ENCODE peak calls at places on chromosome 9, in nine cellular contexts. V is stomach; O is CD4-positive, alpha-beta T cell; U is right atrium auricular region; Q is uterus; Y is hepatocyte; A is breast epithelium; F is left ventricle myocardium inferior; Z is OCI-LY7. C is an unnamed sample.

GRCh38 chr9:137301086-137301947 is 754 bp downstream of the NRARP start:
- DNase-seq in F (peak; percentile 34), Y (peak; percentile 83), Z (no peak), Q (no peak), V (peak; percentile 68), O (no peak), U (no peak), A (no peak), C (no peak)

GRCh38 chr9:137058651-137059234 is 4.9 kb upstream of the ENTPD2 start:
- DNase-seq in U (no peak), Z (no peak), O (no peak), A (no peak), F (no peak), Y (no peak), Q (no peak), V (no peak), C (no peak)

GRCh38 chr9:120405860-120406259 is 174.1 kb downstream of the CDK5RAP2 start:
- DNase-seq in F (no peak), U (no peak), A (no peak), O (no peak), Z (no peak), V (no peak), Q (no peak), Y (no peak), C (no peak)

GRCh38 chr9:37707748-37708147 is 45.9 kb upstream of the TRMT10B start:
- DNase-seq in V (no peak), Y (no peak), F (no peak), Z (no peak), U (no peak), Q (no peak), O (no peak), A (no peak), C (no peak)

GRCh38 chr9:108727580-108728056 is 128.2 kb downstream of the ACTL7B start:
- DNase-seq in Q (no peak), F (peak; percentile 57), A (no peak), Y (no peak), O (no peak), V (no peak), Z (no peak), U (peak; percentile 56), C (no peak)

GRCh38 chr9:110025551-110026170 is 182.3 kb downstream of the C9orf152 start:
- DNase-seq in U (no peak), Q (no peak), V (no peak), Y (no peak), F (no peak), A (no peak), O (no peak), Z (no peak), C (no peak)

GRCh38 chr9:38380230-38380871 is 12.2 kb upstream of the ALDH1B1 start:
- DNase-seq in A (no peak), Z (no peak), U (no peak), Y (no peak), F (no peak), Q (no peak), V (no peak), O (no peak), C (no peak)

GRCh38 chr9:110148384-110148783 is 59.6 kb downstream of the C9orf152 start:
- DNase-seq in O (peak; percentile 45), V (no peak), Z (peak; percentile 89), Y (no peak), Q (no peak), U (no peak), F (no peak), A (no peak), C (no peak)

GRCh38 chr9:6106576-6107339 is 91.3 kb upstream of the RANBP6 start:
- DNase-seq in Y (peak; percentile 38), O (no peak), Z (peak; percentile 5), F (no peak), Q (no peak), A (no peak), U (no peak), V (no peak), C (no peak)

GRCh38 chr9:81522721-81523551 is 166.4 kb downstream of the TLE1 start:
- DNase-seq in A (no peak), U (no peak), Y (peak; percentile 60), Z (peak; percentile 39), F (no peak), V (no peak), Q (no peak), O (no peak), C (peak; percentile 11)

GRCh38 chr9:87497604-87498045 is at the start of gene DAPK1:
- DNase-seq in A (no peak), F (peak; percentile 58), Z (no peak), O (no peak), Q (peak; percentile 52), V (peak; percentile 79), Y (peak; percentile 89), U (no peak), C (no peak)

GRCh38 chr9:36174731-36175130 is 5.5 kb downstream of the CCIN start:
- DNase-seq in U (no peak), O (no peak), Q (no peak), Y (no peak), F (no peak), V (no peak), A (no peak), Z (no peak), C (no peak)

GRCh38 chr9:119802621-119803020 is 433.4 kb upstream of the BRINP1 start:
- DNase-seq in U (peak; percentile 62), O (no peak), V (no peak), A (no peak), Y (peak; percentile 26), Q (peak; percentile 17), F (peak; percentile 51), Z (no peak), C (no peak)

DNA sequence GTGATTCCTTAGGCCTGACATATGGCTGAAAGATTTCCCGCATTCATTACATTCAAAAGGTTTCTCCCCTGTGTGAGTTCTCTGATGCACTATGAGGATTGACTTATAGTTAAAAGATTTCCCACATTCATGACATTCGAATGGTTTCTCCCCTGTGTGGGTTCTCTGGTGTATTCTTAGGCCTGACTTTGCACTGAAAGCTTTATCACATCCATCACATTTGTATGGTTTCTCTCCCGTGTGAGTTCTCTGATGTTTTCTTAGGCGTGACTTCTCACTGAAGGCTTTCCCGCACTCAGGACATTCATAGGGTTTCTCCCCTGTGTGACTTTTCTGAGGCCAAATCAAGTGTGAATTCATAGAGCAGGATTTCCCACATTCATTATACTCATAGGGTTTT is 35.8 kb downstream of the ZNF782 start:
- DNase-seq in O (no peak), V (no peak), F (no peak), U (no peak), Y (no peak), Z (peak; percentile 1), A (no peak), Q (no peak), C (no peak)
- H3K9me3 ChIP-seq in O (peaks cover 98% of the 10 kb centered on the region), V (peaks cover 100% of the 10 kb centered on the region), F (peaks cover 100% of the 10 kb centered on the region), U (peaks cover 53% of the 10 kb centered on the region), Y (peaks cover 80% of the 10 kb centered on the region), Z (peaks cover 58% of the 10 kb centered on the region), A (peaks cover 78% of the 10 kb centered on the region), Q (peaks cover 3% of the 10 kb centered on the region), C (peaks cover 33% of the 10 kb centered on the region)

GRCh38 chr9:4220361-4220760 is 79.5 kb downstream of the GLIS3 start:
- DNase-seq in A (no peak), V (no peak), O (no peak), U (no peak), Q (no peak), Z (no peak), F (no peak), Y (no peak), C (no peak)
- TF ChIP-seq CTCF in A (no peak), V (no peak), O (no peak), U (no peak), Q (no peak), Z (no peak), F (no peak), Y (no peak), C (no peak)

DNA sequence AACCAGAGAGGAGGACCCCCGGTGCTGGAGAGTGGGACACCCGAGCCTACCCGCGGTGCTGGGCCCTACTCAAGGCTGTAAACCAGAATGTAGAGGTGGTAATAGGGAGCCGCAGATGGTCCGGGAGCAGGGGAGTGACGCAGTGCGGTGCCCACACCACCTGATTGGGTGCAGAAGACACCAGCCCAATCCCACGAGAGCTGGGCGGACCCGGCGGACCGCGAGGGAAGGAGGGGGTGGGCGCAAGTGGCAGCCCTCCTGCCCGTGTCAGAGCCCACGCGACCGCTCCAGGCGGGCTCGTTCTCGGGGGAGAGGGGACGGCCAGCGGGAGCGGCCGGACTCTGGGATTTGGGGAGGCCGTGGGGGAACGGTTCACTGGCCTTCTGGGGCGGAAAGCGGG is 71.2 kb downstream of the C9orf50 start:
- DNase-seq in U (no peak), A (peak; percentile 52), V (no peak), Y (no peak), F (peak; percentile 46), O (no peak), Z (no peak), Q (peak; percentile 72), C (no peak)
- H3K27ac ChIP-seq in U (peak overlapping the region; percentile 87), A (peak overlapping the region; percentile 85), V (peak overlapping the region; percentile 81), Y (peak overlapping the region; percentile 83), F (peak overlapping the region; percentile 82), O (no peak overlapping the region), Z (no peak overlapping the region), Q (peak overlapping the region; percentile 79), C (no peak overlapping the region)

GRCh38 chr9:8492679-8493078 is 693.1 kb upstream of the DMAC1 start:
- DNase-seq in Y (no peak), Q (no peak), F (no peak), V (no peak), U (no peak), O (no peak), Z (no peak), A (no peak), C (no peak)
- H3K9me3 ChIP-seq in Y (no peaks in the 10 kb centered on the region), Q (no peaks in the 10 kb centered on the region), F (no peaks in the 10 kb centered on the region), V (no peaks in the 10 kb centered on the region), U (no peaks in the 10 kb centered on the region), O (no peaks in the 10 kb centered on the region), Z (no peaks in the 10 kb centered on the region), A (no peaks in the 10 kb centered on the region), C (no peaks in the 10 kb centered on the region)

GRCh38 chr9:72399391-72399790 is 34.4 kb upstream of the ZFAND5 start:
- DNase-seq in U (no peak), F (no peak), Q (no peak), Y (no peak), A (no peak), Z (no peak), O (no peak), V (no peak), C (no peak)
- TF ChIP-seq CTCF in U (no peak), F (no peak), Q (no peak), Y (no peak), A (no peak), Z (no peak), O (no peak), V (no peak), C (no peak)

C was measured in AG04450.